ENCODE peak calls at places on chromosome 18, in eight cellular contexts. P is GM04504; Y is coronary artery; J is A172; O is posterior cingulate gyrus; G is activated naive CD4-positive, alpha-beta T cell treated with Interleukin-2 at 50 U/mL for 16 hours; V is neural crest cell; S is activated CD4-positive, CD25-positive, alpha-beta regulatory T cell. N is an unnamed sample.
A peak's percentile ranks its signal among the peaks of the same experiment; 100 is the strongest.

GRCh38 chr18:13895505-13896033 is 19.8 kb downstream of the MC2R start:
- DNase-seq in P (no peak), Y (no peak), J (no peak), O (no peak), G (no peak), V (no peak), S (no peak), N (no peak)

GRCh38 chr18:76234559-76234958 is 260.5 kb downstream of the ZNF516 start:
- DNase-seq in P (no peak), Y (no peak), J (no peak), O (no peak), G (no peak), V (no peak), S (no peak), N (no peak)

GRCh38 chr18:63970803-63971191 is 916 bp downstream of the SERPINB8 start:
- DNase-seq in P (no peak), Y (no peak), J (peak; percentile 26), O (peak; percentile 54), G (no peak), V (peak; percentile 21), S (no peak), N (no peak)

GRCh38 chr18:35971661-35972196 is 750 bp upstream of the RMP24 start:
- DNase-seq in P (no peak), Y (no peak), J (no peak), O (no peak), G (no peak), V (no peak), S (no peak), N (no peak)

GRCh38 chr18:27901424-27902226 is 275.3 kb downstream of the CDH2 start:
- DNase-seq in P (no peak), Y (no peak), J (no peak), O (no peak), G (no peak), V (no peak), S (no peak), N (no peak)

GRCh38 chr18:7784171-7784570 is 217.1 kb downstream of the PTPRM start:
- DNase-seq in P (no peak), Y (no peak), J (no peak), O (no peak), G (no peak), V (no peak), S (no peak), N (no peak)

GRCh38 chr18:6219116-6219717 is 195.5 kb downstream of the L3MBTL4 start:
- DNase-seq in P (peak; percentile 1), Y (no peak), J (peak; percentile 16), O (peak; percentile 50), G (no peak), V (peak; percentile 71), S (no peak), N (no peak)

GRCh38 chr18:45275367-45276113 is 339.7 kb upstream of the SLC14A2 start:
- DNase-seq in P (no peak), Y (no peak), J (no peak), O (no peak), G (no peak), V (no peak), S (no peak), N (no peak)

GRCh38 chr18:11572201-11572600 is 37.2 kb upstream of the SLC35G4 start:
- DNase-seq in P (no peak), Y (no peak), J (no peak), O (no peak), G (no peak), V (no peak), S (no peak), N (no peak)

GRCh38 chr18:69838620-69839411 is 108.9 kb downstream of the CD226 start:
- DNase-seq in P (no peak), Y (no peak), J (peak; percentile 72), O (no peak), G (no peak), V (no peak), S (no peak), N (no peak)

GRCh38 chr18:45169610-45170009 is 445.7 kb upstream of the SLC14A2 start:
- DNase-seq in P (peak; percentile 75), Y (no peak), J (peak; percentile 72), O (no peak), G (no peak), V (no peak), S (no peak), N (no peak)

GRCh38 chr18:55141318-55141717 is 182.1 kb upstream of the CCDC68 start:
- DNase-seq in P (no peak), Y (no peak), J (no peak), O (no peak), G (no peak), V (no peak), S (no peak), N (no peak)

GRCh38 chr18:2898131-2898640 is 51.4 kb downstream of the EMILIN2 start:
- DNase-seq in P (no peak), Y (no peak), J (peak; percentile 75), O (no peak), G (no peak), V (no peak), S (no peak), N (no peak)

GRCh38 chr18:62720766-62721613 is 5.6 kb downstream of the PHLPP1 start:
- DNase-seq in P (no peak), Y (no peak), J (no peak), O (no peak), G (no peak), V (no peak), S (no peak), N (no peak)

GRCh38 chr18:48949606-48950535 is 894 bp downstream of the SMAD7 start:
- DNase-seq in P (no peak), Y (peak; percentile 74), J (no peak), O (peak; percentile 53), G (peak; percentile 38), V (peak; percentile 29), S (no peak), N (no peak)

GRCh38 chr18:54830260-54830659 is 2.0 kb downstream of the RAB27B start:
- DNase-seq in P (no peak), Y (no peak), J (no peak), O (no peak), G (no peak), V (no peak), S (no peak), N (no peak)

GRCh38 chr18:63147010-63147409 is 172.6 kb downstream of the BCL2 start:
- DNase-seq in P (no peak), Y (no peak), J (no peak), O (no peak), G (no peak), V (no peak), S (no peak), N (no peak)